ENCODE peak calls at places on chromosomes 4 and X, in six cellular contexts. L is LHCN-M2, H is upper lobe of right lung, K is AG08396, A is IMR-90, I is memory B cell. Q is an unnamed sample.

GRCh38 chrX:22424141-22424915 is 151.6 kb downstream of the CBLL2 start:
- DNase-seq in H (no peak), I (no peak), K (no peak), L (no peak), A (no peak), Q (no peak)

GRCh38 chrX:126770179-126770578 is 49.4 kb upstream of the PRR32 start:
- DNase-seq in K (no peak), I (no peak), H (no peak), L (no peak), A (no peak), Q (no peak)

GRCh38 chr4:123661080-123661737 is 264.6 kb downstream of the SPRY1 start:
- DNase-seq in I (no peak), H (no peak), A (peak; percentile 33), L (peak; percentile 33), K (no peak), Q (peak; percentile 20)

GRCh38 chrX:1281511-1281910 is 12.9 kb downstream of the CSF2RA start:
- DNase-seq in I (no peak), H (no peak), A (peak; percentile 14), K (no peak), L (peak; percentile 60), Q (peak; percentile 55)

GRCh38 chrX:40107291-40108083 is 9.7 kb upstream of the BCOR start:
- DNase-seq in K (peak; percentile 44), L (no peak), A (no peak), I (no peak), H (peak; percentile 84), Q (no peak)

GRCh38 chr4:109248322-109248895 is 54.0 kb downstream of the COL25A1 start:
- DNase-seq in I (no peak), L (peak; percentile 35), A (no peak), H (no peak), K (no peak), Q (no peak)

GRCh38 chrX:38087594-38087993 is 81.2 kb downstream of the SYTL5 start:
- DNase-seq in I (no peak), A (no peak), K (no peak), H (no peak), L (no peak), Q (no peak)

GRCh38 chr4:41880840-41881831 is 54.1 kb upstream of the TMEM33 start:
- DNase-seq in H (no peak), A (no peak), I (no peak), L (no peak), K (no peak), Q (peak; percentile 30)

GRCh38 chr4:94882756-94883155 is 125.0 kb downstream of the BMPR1B start:
- DNase-seq in I (no peak), L (no peak), H (no peak), K (no peak), A (no peak), Q (no peak)

GRCh38 chrX:70292788-70293187 is 2.9 kb downstream of the KIF4A start:
- DNase-seq in L (peak; percentile 46), K (no peak), I (no peak), H (no peak), A (no peak), Q (no peak)

GRCh38 chrX:1222511-1223252 is 10.2 kb upstream of the CRLF2 start:
- DNase-seq in K (no peak), I (no peak), A (no peak), H (no peak), L (peak; percentile 54), Q (peak; percentile 51)

GRCh38 chr4:140695483-140695882 is 60.7 kb downstream of the TBC1D9 start:
- DNase-seq in H (no peak), K (no peak), L (no peak), I (no peak), A (no peak), Q (no peak)

GRCh38 chrX:10597871-10598270 is 22.5 kb downstream of the MID1 start:
- DNase-seq in H (no peak), L (peak; percentile 56), I (peak; percentile 9), A (peak; percentile 32), K (no peak), Q (peak; percentile 24)

GRCh38 chr4:168713193-168713592 is 216.3 kb downstream of the PALLD start:
- DNase-seq in I (no peak), L (no peak), K (no peak), A (no peak), H (no peak), Q (no peak)

GRCh38 chr4:42136371-42136770 is 16.1 kb downstream of the BEND4 start:
- DNase-seq in K (no peak), H (no peak), A (no peak), L (no peak), I (no peak), Q (no peak)